ENCODE peak calls at places on chromosome 10, in four cellular contexts. One of them, this sample, is unnamed.

GRCh38 chr10:364267-364775 is 229.1 kb downstream of the ZMYND11 start:
- DNase-seq in Daoy: no peak
- DNase-seq in neural crest cell: no peak
- DNase-seq in mesothelial cell of epicardium: no peak
- DNase-seq in this sample: no peak

GRCh38 chr10:34759161-34759836 is 55.8 kb downstream of the PARD3 start:
- DNase-seq in Daoy: no peak
- DNase-seq in neural crest cell: no peak
- DNase-seq in mesothelial cell of epicardium: no peak
- DNase-seq in this sample: no peak

GRCh38 chr10:14560794-14561765 is 213.6 kb downstream of the FAM107B start:
- DNase-seq in neural crest cell: no peak
- DNase-seq in Daoy: no peak
- DNase-seq in mesothelial cell of epicardium: no peak
- DNase-seq in this sample: no peak

GRCh38 chr10:19629559-19629958 is 186.7 kb upstream of the PLXDC2 start:
- DNase-seq in neural crest cell: peak
- DNase-seq in mesothelial cell of epicardium: no peak
- DNase-seq in Daoy: no peak
- DNase-seq in this sample: no peak

GRCh38 chr10:132397036-132397541 is at the start of gene PWWP2B:
- DNase-seq in neural crest cell: no peak
- DNase-seq in Daoy: peak
- DNase-seq in mesothelial cell of epicardium: no peak
- DNase-seq in this sample: no peak

GRCh38 chr10:96619120-96619519 is 32.3 kb upstream of the TM9SF3 start:
- DNase-seq in neural crest cell: no peak
- DNase-seq in Daoy: no peak
- DNase-seq in mesothelial cell of epicardium: no peak
- DNase-seq in this sample: no peak

GRCh38 chr10:76245951-76246495 is 814.6 kb downstream of the LRMDA start:
- DNase-seq in neural crest cell: no peak
- DNase-seq in Daoy: no peak
- DNase-seq in mesothelial cell of epicardium: no peak
- DNase-seq in this sample: no peak

GRCh38 chr10:30070001-30070759 is 10.8 kb upstream of the JCAD start:
- DNase-seq in neural crest cell: no peak
- DNase-seq in Daoy: no peak
- DNase-seq in mesothelial cell of epicardium: no peak
- DNase-seq in this sample: no peak

GRCh38 chr10:35132727-35133126 is 6.1 kb downstream of the CREM start:
- DNase-seq in neural crest cell: no peak
- DNase-seq in mesothelial cell of epicardium: no peak
- DNase-seq in Daoy: no peak
- DNase-seq in this sample: no peak

GRCh38 chr10:76206797-76207352 is 775.5 kb downstream of the LRMDA start:
- DNase-seq in mesothelial cell of epicardium: no peak
- DNase-seq in neural crest cell: no peak
- DNase-seq in Daoy: peak
- DNase-seq in this sample: no peak

GRCh38 chr10:10294801-10295515 is 722.7 kb upstream of the CELF2 start:
- DNase-seq in neural crest cell: no peak
- DNase-seq in Daoy: no peak
- DNase-seq in mesothelial cell of epicardium: no peak
- DNase-seq in this sample: no peak

GRCh38 chr10:103273026-103273425 is 3.9 kb upstream of the INA start:
- DNase-seq in mesothelial cell of epicardium: no peak
- DNase-seq in neural crest cell: no peak
- DNase-seq in Daoy: peak
- DNase-seq in this sample: no peak

GRCh38 chr10:79146611-79147130 is 77.9 kb downstream of the ZMIZ1 start:
- DNase-seq in neural crest cell: no peak
- DNase-seq in Daoy: no peak
- DNase-seq in mesothelial cell of epicardium: no peak
- DNase-seq in this sample: no peak

GRCh38 chr10:94383515-94383914 is 18.8 kb upstream of the TBC1D12 start:
- DNase-seq in mesothelial cell of epicardium: no peak
- DNase-seq in Daoy: peak
- DNase-seq in neural crest cell: no peak
- DNase-seq in this sample: no peak

GRCh38 chr10:132623996-132624846 is 86.6 kb downstream of the INPP5A start:
- DNase-seq in mesothelial cell of epicardium: no peak
- DNase-seq in Daoy: no peak
- DNase-seq in neural crest cell: no peak
- DNase-seq in this sample: no peak

GRCh38 chr10:123309740-123310139 is 155.5 kb downstream of the BUB3 start:
- DNase-seq in Daoy: peak
- DNase-seq in neural crest cell: no peak
- DNase-seq in mesothelial cell of epicardium: no peak
- DNase-seq in this sample: no peak

GRCh38 chr10:91350651-91351081 is 59.5 kb upstream of the HECTD2 start:
- DNase-seq in Daoy: no peak
- DNase-seq in mesothelial cell of epicardium: no peak
- DNase-seq in neural crest cell: no peak
- DNase-seq in this sample: no peak

GRCh38 chr10:73814896-73815718 is 3.7 kb upstream of the NDST2 start:
- DNase-seq in mesothelial cell of epicardium: no peak
- DNase-seq in Daoy: no peak
- DNase-seq in neural crest cell: no peak
- DNase-seq in this sample: no peak

GRCh38 chr10:46547331-46547880 is 9.1 kb downstream of the GPRIN2 start:
- DNase-seq in neural crest cell: no peak
- DNase-seq in Daoy: no peak
- DNase-seq in mesothelial cell of epicardium: peak
- DNase-seq in this sample: no peak

GRCh38 chr10:117259279-117259678 is 18.4 kb downstream of the SLC18A2 start:
- DNase-seq in mesothelial cell of epicardium: no peak
- DNase-seq in neural crest cell: no peak
- DNase-seq in Daoy: no peak
- DNase-seq in this sample: no peak

This sample was measured in progenitor cell of endocrine pancreas.